ENCODE peak calls at places on chromosome 11, in six cellular contexts. One of them, this sample, is unnamed.

GRCh38 chr11:20458905-20459632 is 71.6 kb downstream of the PRMT3 start:
- DNase-seq in HepG2: no peak
- DNase-seq in GM12878: no peak
- DNase-seq in GM12891: no peak
- DNase-seq in H1: no peak
- DNase-seq in K562: peak; percentile 70
- DNase-seq in this sample: no peak

GRCh38 chr11:2138436-2139117 is 612 bp downstream of the IGF2 start:
- DNase-seq in GM12891: no peak
- DNase-seq in HepG2: no peak
- DNase-seq in H1: no peak
- DNase-seq in GM12878: no peak
- DNase-seq in K562: peak; percentile 34
- DNase-seq in this sample: no peak

GRCh38 chr11:130827697-130828377 is 88.4 kb downstream of the SNX19 start:
- DNase-seq in GM12891: peak; percentile 11
- DNase-seq in H1: peak; percentile 69
- DNase-seq in K562: peak; percentile 29
- DNase-seq in HepG2: peak; percentile 57
- DNase-seq in GM12878: no peak
- DNase-seq in this sample: no peak

GRCh38 chr11:112348480-112349029 is 87.9 kb upstream of the PLET1 start:
- DNase-seq in GM12878: no peak
- DNase-seq in K562: no peak
- DNase-seq in GM12891: no peak
- DNase-seq in HepG2: no peak
- DNase-seq in H1: no peak
- DNase-seq in this sample: no peak

GRCh38 chr11:127454856-127455255 is 454.3 kb upstream of the KIRREL3 start:
- DNase-seq in GM12878: no peak
- DNase-seq in K562: no peak
- DNase-seq in GM12891: no peak
- DNase-seq in H1: no peak
- DNase-seq in HepG2: no peak
- DNase-seq in this sample: no peak

GRCh38 chr11:125297346-125297910 is 132.9 kb downstream of the PKNOX2 start:
- DNase-seq in GM12891: no peak
- DNase-seq in H1: no peak
- DNase-seq in GM12878: no peak
- DNase-seq in HepG2: no peak
- DNase-seq in K562: no peak
- DNase-seq in this sample: no peak

GRCh38 chr11:80136991-80137390 is 696.2 kb upstream of the TENM4 start:
- DNase-seq in H1: no peak
- DNase-seq in GM12878: no peak
- DNase-seq in K562: no peak
- DNase-seq in HepG2: no peak
- DNase-seq in GM12891: no peak
- DNase-seq in this sample: no peak

GRCh38 chr11:125918140-125918840 is 14.0 kb downstream of the DDX25 start:
- DNase-seq in GM12891: no peak
- DNase-seq in K562: no peak
- DNase-seq in GM12878: no peak
- DNase-seq in HepG2: no peak
- DNase-seq in H1: no peak
- DNase-seq in this sample: no peak

GRCh38 chr11:3378426-3379423 is at the start of gene ZNF195:
- DNase-seq in GM12878: peak; percentile 94
- DNase-seq in HepG2: peak; percentile 97
- DNase-seq in K562: peak; percentile 98
- DNase-seq in GM12891: peak; percentile 95
- DNase-seq in H1: peak; percentile 99
- DNase-seq in this sample: peak; percentile 95

GRCh38 chr11:689630-690029 is 5.4 kb downstream of the DEAF1 start:
- DNase-seq in GM12891: no peak
- DNase-seq in K562: no peak
- DNase-seq in GM12878: no peak
- DNase-seq in H1: no peak
- DNase-seq in HepG2: no peak
- DNase-seq in this sample: no peak

GRCh38 chr11:46461461-46461927 is 69.9 kb upstream of the CHRM4 start:
- DNase-seq in GM12878: no peak
- DNase-seq in K562: no peak
- DNase-seq in H1: no peak
- DNase-seq in HepG2: peak; percentile 74
- DNase-seq in GM12891: no peak
- DNase-seq in this sample: no peak

GRCh38 chr11:107651672-107652071 is 60.2 kb downstream of the SLN start:
- DNase-seq in H1: no peak
- DNase-seq in HepG2: no peak
- DNase-seq in K562: no peak
- DNase-seq in GM12891: no peak
- DNase-seq in GM12878: no peak
- DNase-seq in this sample: no peak

GRCh38 chr11:17392872-17393271 is 4.4 kb upstream of the KCNJ11 start:
- DNase-seq in HepG2: no peak
- DNase-seq in GM12878: no peak
- DNase-seq in H1: no peak
- DNase-seq in GM12891: no peak
- DNase-seq in K562: no peak
- DNase-seq in this sample: no peak

GRCh38 chr11:67372232-67372992 is 986 bp downstream of the CLCF1 start:
- DNase-seq in GM12878: no peak
- DNase-seq in HepG2: no peak
- DNase-seq in GM12891: no peak
- DNase-seq in K562: peak; percentile 89
- DNase-seq in H1: peak; percentile 70
- DNase-seq in this sample: no peak

GRCh38 chr11:14634813-14635212 is 8.8 kb upstream of the PDE3B start:
- DNase-seq in K562: no peak
- DNase-seq in GM12878: no peak
- DNase-seq in GM12891: no peak
- DNase-seq in H1: no peak
- DNase-seq in HepG2: no peak
- DNase-seq in this sample: no peak

GRCh38 chr11:38278457-38279141 is 1680.6 kb upstream of the RAG2 start:
- DNase-seq in H1: no peak
- DNase-seq in GM12891: no peak
- DNase-seq in HepG2: no peak
- DNase-seq in GM12878: no peak
- DNase-seq in K562: no peak
- DNase-seq in this sample: no peak

GRCh38 chr11:3092603-3093141 is 35.4 kb upstream of the CARS1 start:
- DNase-seq in GM12878: no peak
- DNase-seq in HepG2: no peak
- DNase-seq in H1: peak; percentile 43
- DNase-seq in GM12891: peak; percentile 19
- DNase-seq in K562: no peak
- DNase-seq in this sample: no peak

GRCh38 chr11:59187587-59187986 is 15.7 kb downstream of the DTX4 start:
- DNase-seq in H1: no peak
- DNase-seq in GM12891: no peak
- DNase-seq in HepG2: no peak
- DNase-seq in GM12878: no peak
- DNase-seq in K562: no peak
- DNase-seq in this sample: no peak

GRCh38 chr11:64227405-64227956 is 1.4 kb downstream of the NUDT22 start:
- DNase-seq in HepG2: no peak
- DNase-seq in GM12891: no peak
- DNase-seq in GM12878: no peak
- DNase-seq in K562: no peak
- DNase-seq in H1: no peak
- DNase-seq in this sample: no peak

GRCh38 chr11:64230209-64230984 is at the start of gene DNAJC4:
- DNase-seq in H1: peak; percentile 96
- DNase-seq in K562: peak; percentile 79
- DNase-seq in HepG2: peak; percentile 96
- DNase-seq in GM12878: peak; percentile 62
- DNase-seq in GM12891: peak; percentile 84
- DNase-seq in this sample: peak; percentile 89

GRCh38 chr11:64229959-64230208 is 464 bp upstream of the DNAJC4 start:
- DNase-seq in K562: no peak
- DNase-seq in H1: no peak
- DNase-seq in HepG2: no peak
- DNase-seq in GM12891: no peak
- DNase-seq in GM12878: no peak
- DNase-seq in this sample: no peak

GRCh38 chr11:64230985-64231365 is 627 bp downstream of the DNAJC4 start:
- DNase-seq in H1: no peak
- DNase-seq in GM12891: no peak
- DNase-seq in GM12878: no peak
- DNase-seq in HepG2: no peak
- DNase-seq in K562: no peak
- DNase-seq in this sample: no peak

DNA sequence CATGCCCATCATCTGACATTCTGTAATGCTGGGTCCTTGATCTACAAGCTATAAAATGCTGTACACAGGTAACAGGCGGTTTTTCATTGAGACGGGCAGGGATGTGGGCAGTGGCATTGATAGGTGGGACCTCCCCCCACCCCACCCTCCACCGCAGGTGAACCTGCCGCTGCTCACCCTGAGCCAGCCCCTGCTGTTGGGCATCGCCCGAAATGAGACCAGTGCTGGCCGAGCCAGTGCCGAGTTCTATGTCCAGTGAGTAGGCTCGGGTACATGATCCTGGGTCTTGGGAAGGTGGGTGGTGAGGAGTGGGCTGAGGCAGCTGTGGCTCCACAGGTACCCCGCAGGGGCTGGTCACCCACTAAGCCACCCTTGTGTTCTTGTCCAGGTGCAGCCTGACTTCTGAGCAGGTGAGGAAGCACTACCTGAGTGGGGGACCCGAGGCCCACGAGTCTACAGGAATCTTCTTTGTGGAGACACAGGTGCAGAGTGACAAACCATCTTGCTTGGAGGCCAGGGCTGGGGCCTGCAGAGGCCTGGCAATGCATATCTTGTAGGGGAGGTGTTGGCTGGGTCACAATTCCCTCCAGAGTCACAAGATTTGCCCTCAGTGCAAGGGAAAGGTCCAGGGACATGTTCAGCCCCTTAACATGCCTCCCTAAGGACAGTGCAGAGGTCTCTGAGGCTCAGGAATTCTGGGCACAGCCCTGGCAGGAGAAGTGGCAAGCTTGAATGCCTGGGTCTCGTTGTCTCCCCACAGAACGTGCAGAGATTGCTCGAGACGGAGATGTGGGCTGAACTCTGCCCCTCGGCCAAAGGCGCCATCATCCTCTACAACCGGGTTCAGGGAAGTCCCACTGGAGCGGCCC is 1.0 kb upstream of the DNAJC4 start:
- DNase-seq in K562: no peak
- DNase-seq in GM12891: no peak
- DNase-seq in GM12878: no peak
- DNase-seq in HepG2: no peak
- DNase-seq in H1: no peak
- DNase-seq in this sample: no peak
- TF ChIP-seq POLR2A in K562: no peak
- TF ChIP-seq POLR2A in GM12891: no peak
- TF ChIP-seq POLR2A in GM12878: no peak
- TF ChIP-seq POLR2A in HepG2: no peak
- TF ChIP-seq POLR2A in H1: no peak
- TF ChIP-seq POLR2A in this sample: no peak

DNA sequence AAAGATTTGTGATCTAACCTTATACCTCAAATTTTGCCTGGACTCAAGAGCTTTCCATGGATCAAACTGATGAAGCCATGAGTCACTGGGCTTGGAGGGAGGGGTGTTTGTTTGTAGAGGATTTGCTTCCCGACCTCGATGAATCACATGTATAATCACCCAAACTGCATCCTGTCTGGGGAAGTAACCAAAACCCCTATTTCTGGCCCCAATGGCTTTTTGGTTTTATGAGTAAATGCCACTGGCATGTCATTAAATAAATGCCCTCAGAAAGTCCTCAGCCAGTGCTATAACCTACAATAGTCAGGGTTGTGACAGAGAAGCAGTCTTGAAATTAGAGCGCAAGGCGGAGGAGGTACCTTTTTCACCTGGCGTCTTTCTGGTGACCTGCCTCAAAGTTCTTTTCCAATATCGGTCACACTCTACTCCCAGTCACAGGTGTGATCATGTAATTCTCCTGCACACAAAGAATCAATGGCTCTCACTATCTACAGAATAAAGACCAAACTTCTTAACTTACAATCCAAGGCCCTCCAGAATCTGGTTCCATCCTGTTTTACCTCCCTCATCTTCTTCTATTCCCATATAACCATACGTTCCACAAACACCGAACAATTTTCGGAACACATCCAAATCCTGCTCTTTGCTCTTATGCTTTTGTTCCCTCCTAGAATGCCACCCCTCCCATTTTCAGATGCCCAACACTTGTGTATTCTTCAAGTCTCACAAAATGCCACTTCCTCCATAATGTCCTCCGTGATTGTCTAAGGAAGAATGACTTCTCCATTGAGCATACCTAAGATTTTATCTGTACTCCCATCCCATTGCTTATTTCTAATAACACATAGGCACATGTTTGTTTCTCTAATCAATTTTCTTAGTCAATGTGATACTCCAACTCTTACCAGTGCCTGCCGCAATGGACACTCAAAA is 81.3 kb upstream of the BLID start:
- DNase-seq in HepG2: peak; percentile 57
- DNase-seq in H1: no peak
- DNase-seq in K562: no peak
- DNase-seq in GM12891: no peak
- DNase-seq in GM12878: no peak
- DNase-seq in this sample: no peak
- TF ChIP-seq TAF1 in HepG2: no peak
- TF ChIP-seq TAF1 in H1: no peak
- TF ChIP-seq TAF1 in K562: no peak
- TF ChIP-seq TAF1 in GM12891: no peak
- TF ChIP-seq TAF1 in GM12878: no peak
- TF ChIP-seq TAF1 in this sample: no peak

GRCh38 chr11:114064216-114064615 is 4.7 kb downstream of the ZBTB16 start:
- DNase-seq in GM12878: no peak
- DNase-seq in K562: no peak
- DNase-seq in H1: no peak
- DNase-seq in HepG2: no peak
- DNase-seq in GM12891: no peak
- DNase-seq in this sample: no peak

GRCh38 chr11:114065094-114065493 is 5.6 kb downstream of the ZBTB16 start:
- DNase-seq in GM12878: no peak
- DNase-seq in GM12891: no peak
- DNase-seq in K562: no peak
- DNase-seq in H1: no peak
- DNase-seq in HepG2: no peak
- DNase-seq in this sample: no peak

GRCh38 chr11:114070464-114071139 is 11.1 kb downstream of the ZBTB16 start:
- DNase-seq in K562: no peak
- DNase-seq in H1: no peak
- DNase-seq in GM12891: no peak
- DNase-seq in HepG2: no peak
- DNase-seq in GM12878: no peak
- DNase-seq in this sample: no peak

GRCh38 chr11:114066046-114066648 is 6.6 kb downstream of the ZBTB16 start:
- DNase-seq in HepG2: no peak
- DNase-seq in K562: no peak
- DNase-seq in GM12878: no peak
- DNase-seq in H1: no peak
- DNase-seq in GM12891: no peak
- DNase-seq in this sample: no peak

GRCh38 chr11:114068327-114068726 is 8.8 kb downstream of the ZBTB16 start:
- DNase-seq in K562: no peak
- DNase-seq in GM12891: no peak
- DNase-seq in GM12878: no peak
- DNase-seq in HepG2: no peak
- DNase-seq in H1: no peak
- DNase-seq in this sample: no peak
- TF ChIP-seq POLR2A in K562: no peak
- TF ChIP-seq POLR2A in GM12891: no peak
- TF ChIP-seq POLR2A in GM12878: no peak
- TF ChIP-seq POLR2A in HepG2: no peak
- TF ChIP-seq POLR2A in H1: no peak
- TF ChIP-seq POLR2A in this sample: no peak

GRCh38 chr11:106087815-106088435 is 10.5 kb downstream of the AASDHPPT start:
- DNase-seq in HepG2: peak; percentile 62
- DNase-seq in GM12878: no peak
- DNase-seq in K562: no peak
- DNase-seq in GM12891: no peak
- DNase-seq in H1: no peak
- DNase-seq in this sample: no peak
- TF ChIP-seq TAF1 in HepG2: no peak
- TF ChIP-seq TAF1 in GM12878: no peak
- TF ChIP-seq TAF1 in K562: no peak
- TF ChIP-seq TAF1 in GM12891: no peak
- TF ChIP-seq TAF1 in H1: no peak
- TF ChIP-seq TAF1 in this sample: no peak